ENCODE peak calls at places on chromosomes 13 and 19, in ten cellular contexts. One of them, this sample, is unnamed.
A peak's percentile ranks its signal among the peaks of the same experiment; 100 is the strongest.

GRCh38 chr19:44548736-44549135 is 19.3 kb upstream of the CEACAM20 start:
- DNase-seq in ovary: no peak
- DNase-seq in IMR-90: peak; percentile 51
- DNase-seq in NCI-H524: no peak
- DNase-seq in AG09319: no peak
- DNase-seq in MV-4-11: no peak
- DNase-seq in HT-29: no peak
- DNase-seq in tibial nerve: no peak
- DNase-seq in germinal center: no peak
- DNase-seq in mesothelial cell of epicardium: no peak
- DNase-seq in this sample: no peak

GRCh38 chr13:48660356-48661076 is 6.8 kb downstream of the CYSLTR2 start:
- DNase-seq in mesothelial cell of epicardium: no peak
- DNase-seq in ovary: no peak
- DNase-seq in AG09319: no peak
- DNase-seq in HT-29: no peak
- DNase-seq in germinal center: no peak
- DNase-seq in NCI-H524: no peak
- DNase-seq in MV-4-11: peak; percentile 90
- DNase-seq in IMR-90: no peak
- DNase-seq in tibial nerve: peak; percentile 31
- DNase-seq in this sample: no peak

GRCh38 chr13:97522243-97522642 is 88.3 kb downstream of the RAP2A start:
- DNase-seq in HT-29: no peak
- DNase-seq in mesothelial cell of epicardium: no peak
- DNase-seq in IMR-90: no peak
- DNase-seq in MV-4-11: no peak
- DNase-seq in tibial nerve: no peak
- DNase-seq in germinal center: no peak
- DNase-seq in AG09319: no peak
- DNase-seq in NCI-H524: no peak
- DNase-seq in ovary: no peak
- DNase-seq in this sample: no peak

GRCh38 chr13:36999054-36999927 is at the start of gene ALG5:
- DNase-seq in germinal center: peak; percentile 89
- DNase-seq in HT-29: peak; percentile 98
- DNase-seq in MV-4-11: peak; percentile 78
- DNase-seq in AG09319: peak; percentile 63
- DNase-seq in tibial nerve: peak; percentile 79
- DNase-seq in IMR-90: peak; percentile 84
- DNase-seq in mesothelial cell of epicardium: peak; percentile 85
- DNase-seq in ovary: peak; percentile 88
- DNase-seq in NCI-H524: peak; percentile 65
- DNase-seq in this sample: peak; percentile 79

GRCh38 chr19:38975861-38976271 is 324 bp upstream of the FBXO17 start:
- DNase-seq in AG09319: no peak
- DNase-seq in MV-4-11: no peak
- DNase-seq in germinal center: no peak
- DNase-seq in NCI-H524: no peak
- DNase-seq in ovary: peak; percentile 45
- DNase-seq in tibial nerve: no peak
- DNase-seq in mesothelial cell of epicardium: no peak
- DNase-seq in HT-29: no peak
- DNase-seq in IMR-90: peak; percentile 31
- DNase-seq in this sample: no peak

GRCh38 chr19:41887711-41888382 is 4.9 kb downstream of the ARHGEF1 start:
- DNase-seq in HT-29: peak; percentile 100
- DNase-seq in AG09319: no peak
- DNase-seq in MV-4-11: no peak
- DNase-seq in mesothelial cell of epicardium: no peak
- DNase-seq in IMR-90: peak; percentile 64
- DNase-seq in NCI-H524: no peak
- DNase-seq in germinal center: peak; percentile 57
- DNase-seq in tibial nerve: no peak
- DNase-seq in ovary: no peak
- DNase-seq in this sample: no peak

GRCh38 chr19:19064811-19065745 is 1.3 kb downstream of the SLC25A42 start:
- DNase-seq in MV-4-11: peak; percentile 20
- DNase-seq in tibial nerve: no peak
- DNase-seq in ovary: no peak
- DNase-seq in NCI-H524: peak; percentile 81
- DNase-seq in IMR-90: no peak
- DNase-seq in germinal center: peak; percentile 51
- DNase-seq in mesothelial cell of epicardium: no peak
- DNase-seq in HT-29: no peak
- DNase-seq in AG09319: no peak
- DNase-seq in this sample: peak; percentile 49

GRCh38 chr13:113903361-113903760 is 39.5 kb upstream of the GAS6 start:
- DNase-seq in IMR-90: peak; percentile 78
- DNase-seq in tibial nerve: no peak
- DNase-seq in NCI-H524: no peak
- DNase-seq in ovary: no peak
- DNase-seq in AG09319: no peak
- DNase-seq in germinal center: no peak
- DNase-seq in mesothelial cell of epicardium: no peak
- DNase-seq in MV-4-11: no peak
- DNase-seq in HT-29: no peak
- DNase-seq in this sample: no peak

GRCh38 chr19:45117167-45117594 is 24.2 kb downstream of the PPP1R37 start:
- DNase-seq in tibial nerve: no peak
- DNase-seq in NCI-H524: peak; percentile 43
- DNase-seq in MV-4-11: peak; percentile 87
- DNase-seq in AG09319: no peak
- DNase-seq in mesothelial cell of epicardium: no peak
- DNase-seq in ovary: no peak
- DNase-seq in germinal center: no peak
- DNase-seq in HT-29: no peak
- DNase-seq in IMR-90: peak; percentile 20
- DNase-seq in this sample: peak; percentile 85

GRCh38 chr19:18068395-18068794 is 18.3 kb downstream of the IL12RB1 start:
- DNase-seq in AG09319: no peak
- DNase-seq in HT-29: no peak
- DNase-seq in MV-4-11: no peak
- DNase-seq in ovary: no peak
- DNase-seq in NCI-H524: no peak
- DNase-seq in tibial nerve: no peak
- DNase-seq in germinal center: no peak
- DNase-seq in mesothelial cell of epicardium: no peak
- DNase-seq in IMR-90: no peak
- DNase-seq in this sample: no peak

GRCh38 chr13:27500806-27501534 is 50.6 kb upstream of the MTIF3 start:
- DNase-seq in ovary: no peak
- DNase-seq in MV-4-11: no peak
- DNase-seq in HT-29: no peak
- DNase-seq in NCI-H524: no peak
- DNase-seq in AG09319: no peak
- DNase-seq in mesothelial cell of epicardium: no peak
- DNase-seq in germinal center: no peak
- DNase-seq in tibial nerve: no peak
- DNase-seq in IMR-90: no peak
- DNase-seq in this sample: no peak

GRCh38 chr13:74191036-74191809 is 57.0 kb upstream of the KLF12 start:
- DNase-seq in NCI-H524: no peak
- DNase-seq in mesothelial cell of epicardium: no peak
- DNase-seq in HT-29: peak; percentile 44
- DNase-seq in ovary: no peak
- DNase-seq in AG09319: no peak
- DNase-seq in germinal center: no peak
- DNase-seq in MV-4-11: no peak
- DNase-seq in tibial nerve: no peak
- DNase-seq in IMR-90: peak; percentile 32
- DNase-seq in this sample: no peak

GRCh38 chr13:60759499-60759898 is 362.5 kb downstream of the TDRD3 start:
- DNase-seq in germinal center: no peak
- DNase-seq in IMR-90: no peak
- DNase-seq in HT-29: peak; percentile 56
- DNase-seq in tibial nerve: no peak
- DNase-seq in MV-4-11: no peak
- DNase-seq in ovary: no peak
- DNase-seq in NCI-H524: no peak
- DNase-seq in mesothelial cell of epicardium: no peak
- DNase-seq in AG09319: no peak
- DNase-seq in this sample: no peak

GRCh38 chr13:30441304-30441703 is 19.0 kb downstream of the UBE2L5 start:
- DNase-seq in AG09319: no peak
- DNase-seq in NCI-H524: no peak
- DNase-seq in MV-4-11: no peak
- DNase-seq in mesothelial cell of epicardium: no peak
- DNase-seq in germinal center: no peak
- DNase-seq in tibial nerve: no peak
- DNase-seq in IMR-90: peak; percentile 19
- DNase-seq in ovary: no peak
- DNase-seq in HT-29: no peak
- DNase-seq in this sample: no peak

GRCh38 chr19:39568604-39569003 is 28.6 kb upstream of the EID2 start:
- DNase-seq in NCI-H524: no peak
- DNase-seq in MV-4-11: no peak
- DNase-seq in AG09319: no peak
- DNase-seq in tibial nerve: no peak
- DNase-seq in mesothelial cell of epicardium: no peak
- DNase-seq in germinal center: no peak
- DNase-seq in IMR-90: no peak
- DNase-seq in ovary: no peak
- DNase-seq in HT-29: no peak
- DNase-seq in this sample: no peak

GRCh38 chr13:80529734-80530133 is 188.8 kb upstream of the SPRY2 start:
- DNase-seq in IMR-90: no peak
- DNase-seq in ovary: no peak
- DNase-seq in tibial nerve: no peak
- DNase-seq in MV-4-11: no peak
- DNase-seq in NCI-H524: no peak
- DNase-seq in germinal center: no peak
- DNase-seq in AG09319: no peak
- DNase-seq in HT-29: no peak
- DNase-seq in mesothelial cell of epicardium: no peak
- DNase-seq in this sample: no peak

GRCh38 chr19:16366433-16367268 is 42.0 kb downstream of the KLF2 start:
- DNase-seq in IMR-90: no peak
- DNase-seq in ovary: no peak
- DNase-seq in AG09319: no peak
- DNase-seq in NCI-H524: no peak
- DNase-seq in germinal center: peak; percentile 56
- DNase-seq in mesothelial cell of epicardium: no peak
- DNase-seq in tibial nerve: no peak
- DNase-seq in MV-4-11: peak; percentile 99
- DNase-seq in HT-29: no peak
- DNase-seq in this sample: peak; percentile 79

GRCh38 chr13:109148243-109148642 is 518.8 kb downstream of the MYO16 start:
- DNase-seq in MV-4-11: no peak
- DNase-seq in AG09319: no peak
- DNase-seq in NCI-H524: no peak
- DNase-seq in germinal center: no peak
- DNase-seq in IMR-90: peak; percentile 87
- DNase-seq in tibial nerve: no peak
- DNase-seq in ovary: no peak
- DNase-seq in HT-29: no peak
- DNase-seq in mesothelial cell of epicardium: no peak
- DNase-seq in this sample: no peak

GRCh38 chr19:15455996-15456395 is 6.2 kb upstream of the WIZ start:
- DNase-seq in MV-4-11: no peak
- DNase-seq in mesothelial cell of epicardium: no peak
- DNase-seq in ovary: no peak
- DNase-seq in tibial nerve: no peak
- DNase-seq in germinal center: no peak
- DNase-seq in NCI-H524: no peak
- DNase-seq in IMR-90: no peak
- DNase-seq in HT-29: no peak
- DNase-seq in AG09319: no peak
- DNase-seq in this sample: no peak

GRCh38 chr19:6856749-6857372 is 30.5 kb upstream of the ADGRE1 start:
- DNase-seq in NCI-H524: no peak
- DNase-seq in ovary: no peak
- DNase-seq in AG09319: no peak
- DNase-seq in mesothelial cell of epicardium: no peak
- DNase-seq in germinal center: no peak
- DNase-seq in MV-4-11: no peak
- DNase-seq in HT-29: no peak
- DNase-seq in tibial nerve: no peak
- DNase-seq in IMR-90: no peak
- DNase-seq in this sample: no peak

This sample was measured in MM.1S.